ENCODE peak calls at places on chromosomes 16 and 17, in six cellular contexts. U is breast epithelium, E is SK-N-SH, Z is sigmoid colon, W is transverse colon, F is H1. T is an unnamed sample. For H3K4me1, the result is how much of the 10 kb centered on the place peaks cover.

GRCh38 chr17:64441772-64442549 is 7.0 kb upstream of the MILR1 start:
- DNase-seq in W (peak), E (no peak), F (no peak), Z (peak), U (no peak), T (no peak)

GRCh38 chr16:72349719-72350118 is 177.8 kb upstream of the PMFBP1 start:
- DNase-seq in E (no peak), W (no peak), U (no peak), Z (no peak), F (no peak), T (no peak)

GRCh38 chr16:24520983-24521382 is 18.4 kb upstream of the RBBP6 start:
- DNase-seq in F (no peak), U (no peak), W (no peak), E (no peak), Z (no peak), T (no peak)

GRCh38 chr16:49597796-49598195 is 224.2 kb downstream of the C16orf78 start:
- DNase-seq in U (no peak), F (peak), Z (no peak), E (no peak), W (no peak), T (peak)

GRCh38 chr17:57640079-57640478 is 105.0 kb downstream of the CCDC182 start:
- DNase-seq in U (no peak), E (no peak), W (no peak), F (no peak), Z (no peak), T (no peak)

GRCh38 chr17:2138318-2138717 is 83.4 kb downstream of the HIC1 start:
- DNase-seq in F (no peak), E (peak), U (no peak), Z (no peak), W (peak), T (no peak)

GRCh38 chr16:79451196-79451816 is 149.2 kb downstream of the MAF start:
- DNase-seq in E (no peak), F (no peak), Z (no peak), U (no peak), W (no peak), T (no peak)

GRCh38 chr16:57570301-57571070 is 28.0 kb downstream of the ADGRG5 start:
- DNase-seq in E (no peak), U (no peak), F (no peak), W (no peak), Z (no peak), T (no peak)

GRCh38 chr16:47774661-47775060 is 313.5 kb downstream of the PHKB start:
- DNase-seq in E (no peak), U (no peak), Z (no peak), F (peak), W (peak), T (no peak)

GRCh38 chr16:31479752-31480151 is 3.2 kb upstream of the SLC5A2 start:
- DNase-seq in W (no peak), U (no peak), F (no peak), E (no peak), Z (no peak), T (no peak)

GRCh38 chr17:5608696-5609095 is 24.4 kb upstream of the NLRP1 start:
- DNase-seq in Z (no peak), W (no peak), E (no peak), U (no peak), F (no peak), T (no peak)
- H3K4me3 ChIP-seq in Z (no peak), W (no peak), E (no peak), U (no peak), F (no peak), T (no peak)

DNA sequence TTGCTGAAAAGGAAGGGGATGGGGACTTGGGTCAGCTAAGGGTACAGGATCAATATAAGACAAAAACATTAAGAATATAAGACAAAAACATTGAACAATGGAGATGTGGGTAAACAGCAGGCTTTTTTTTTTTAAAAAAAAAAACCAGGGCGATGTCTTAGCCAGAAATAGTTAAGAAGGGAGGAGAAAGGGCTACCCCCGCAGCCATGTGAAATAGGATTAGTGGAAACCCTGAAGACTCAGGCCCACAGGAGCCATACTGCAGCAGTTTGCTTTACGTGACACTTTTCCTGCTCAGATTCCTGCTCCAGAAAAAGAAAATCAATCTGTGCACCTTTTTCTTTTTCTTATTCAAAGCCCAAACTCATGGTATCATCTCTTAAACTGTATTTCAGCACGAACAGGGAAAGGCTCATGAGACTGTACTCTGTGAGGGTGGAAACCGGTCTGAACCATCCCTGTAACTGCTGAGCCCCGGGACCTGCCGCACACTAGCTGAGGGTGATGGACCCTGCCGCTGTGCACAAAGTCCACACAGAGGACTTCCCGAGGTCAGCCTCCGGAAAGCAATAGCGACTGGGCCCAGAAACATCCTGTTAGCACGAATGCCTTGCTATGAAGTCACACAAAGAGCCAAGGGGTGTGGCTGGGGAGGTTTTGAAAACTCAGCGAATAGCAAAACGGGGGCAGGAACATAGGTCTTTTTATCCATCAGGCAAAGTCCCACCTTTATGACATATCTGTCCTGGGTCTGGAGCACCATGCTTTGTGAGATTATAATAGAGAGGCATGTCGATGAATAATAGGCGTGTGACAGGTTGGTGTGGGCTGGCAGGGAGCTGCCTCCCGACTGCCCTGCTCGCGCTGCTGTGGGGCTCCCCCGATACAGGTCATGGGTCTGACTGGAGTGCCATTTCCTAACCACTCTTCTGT is 33.2 kb downstream of the CDK5R1 start:
- DNase-seq in F (no peak), W (peak), U (no peak), Z (peak), E (peak), T (no peak)
- TF ChIP-seq POLR2AphosphoS5 in F (no peak), W (no peak), U (no peak), Z (no peak), E (no peak), T (no peak)

GRCh38 chr17:81411305-81411704 is 16.0 kb downstream of the BAHCC1 start:
- DNase-seq in F (no peak), Z (no peak), U (no peak), W (no peak), E (no peak), T (no peak)
- H3K4me1 ChIP-seq in F (under half), Z (under half), U (under half), W (under half), E (under half), T (under half)

GRCh38 chr16:2955438-2955778 is 8.7 kb upstream of the KREMEN2 start:
- DNase-seq in F (no peak), E (no peak), W (no peak), U (no peak), Z (no peak), T (no peak)
- H3K4me3 ChIP-seq in F (no peak), E (no peak), W (no peak), U (no peak), Z (no peak), T (no peak)

GRCh38 chr17:27366438-27366837 is 72.5 kb downstream of the WSB1 start:
- DNase-seq in Z (no peak), E (no peak), W (no peak), F (no peak), U (no peak), T (no peak)
- TF ChIP-seq POLR2AphosphoS5 in Z (no peak), E (no peak), W (no peak), F (no peak), U (no peak), T (no peak)

DNA sequence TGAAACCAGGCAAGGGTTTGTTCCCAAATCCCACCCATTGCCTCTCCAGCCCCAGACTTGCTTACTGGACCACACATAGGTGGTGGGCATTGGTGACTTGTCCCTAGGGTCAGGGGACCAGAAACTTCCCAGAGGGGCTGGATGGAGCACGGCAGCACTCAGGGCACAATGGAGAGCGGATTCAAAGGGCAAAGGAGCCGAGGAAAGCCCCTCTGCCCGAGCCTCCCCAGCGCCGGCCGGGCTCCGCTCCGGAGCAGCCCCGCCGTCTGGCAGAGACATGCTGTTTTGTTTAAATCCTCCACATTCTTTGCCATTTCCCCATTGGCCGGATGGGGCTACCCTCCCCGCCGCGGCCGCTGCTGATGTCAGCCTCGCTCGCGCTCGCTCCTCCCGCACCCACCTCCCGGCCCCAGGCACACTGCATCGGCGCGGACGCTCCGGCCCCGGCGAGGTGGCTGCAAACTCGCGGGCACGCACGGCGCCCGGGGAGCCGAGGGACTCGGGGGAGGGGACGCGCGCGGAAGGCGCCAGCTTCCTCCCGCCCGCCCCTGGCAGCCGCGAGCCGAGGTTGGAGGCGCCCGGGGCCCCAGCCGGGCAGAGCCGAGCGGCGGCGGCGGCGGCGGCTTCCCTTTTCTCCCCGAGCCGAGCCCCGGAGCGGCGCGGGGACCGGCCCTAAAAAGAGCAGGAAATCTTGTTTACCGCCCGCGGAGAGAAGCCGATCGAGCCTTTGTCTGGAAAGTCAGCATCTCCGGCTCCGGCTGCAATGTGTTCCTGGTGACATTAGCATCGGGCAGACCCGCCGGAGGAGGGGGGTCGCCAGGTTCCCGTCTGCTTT is at the start of gene PITPNC1:
- DNase-seq in U (peak), W (peak), Z (peak), E (peak), F (peak), T (peak)
- H3K4me1 ChIP-seq in U (under half), W (under half), Z (under half), E (under half), F (under half), T (under half)

DNA sequence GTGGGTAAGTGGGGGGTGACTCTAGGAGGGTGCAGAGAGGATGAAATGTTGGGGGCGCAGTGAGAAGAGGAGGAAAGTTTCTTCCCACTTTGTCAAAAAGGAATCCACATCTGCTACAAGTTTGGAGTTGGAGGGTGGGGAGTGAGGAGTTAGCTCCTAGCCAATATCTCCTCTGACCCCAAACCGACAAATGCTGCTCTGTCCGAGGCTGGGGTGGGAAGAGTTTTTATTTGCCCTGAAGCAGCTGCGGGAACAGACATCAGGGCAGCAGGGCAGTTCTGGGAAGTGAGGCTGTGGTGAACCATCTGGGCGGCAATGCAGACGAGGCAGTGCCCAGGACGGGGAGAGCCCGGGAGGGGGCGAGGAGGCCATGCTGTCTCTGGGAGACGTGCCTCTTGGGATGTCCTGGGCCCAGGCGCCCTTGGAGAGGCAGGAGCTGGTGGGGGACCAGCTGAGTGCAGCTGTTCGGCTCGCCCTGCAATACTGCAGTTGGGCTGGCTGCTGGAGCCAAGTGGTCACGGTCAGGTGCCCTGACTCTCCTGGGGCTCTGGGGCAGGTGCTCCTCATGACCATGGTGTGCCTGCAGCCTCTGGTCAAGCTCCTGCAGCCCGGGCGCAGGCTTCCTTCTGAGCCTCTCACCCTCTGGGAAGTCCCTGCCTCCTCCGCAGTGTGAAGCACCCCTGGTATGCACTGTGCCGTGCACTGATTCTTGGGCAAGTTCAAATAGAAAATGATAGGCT is 6.4 kb upstream of the SOCS3 start:
- DNase-seq in W (no peak), F (no peak), Z (no peak), E (no peak), U (no peak), T (no peak)
- H3K4me3 ChIP-seq in W (no peak), F (no peak), Z (no peak), E (no peak), U (no peak), T (no peak)

DNA sequence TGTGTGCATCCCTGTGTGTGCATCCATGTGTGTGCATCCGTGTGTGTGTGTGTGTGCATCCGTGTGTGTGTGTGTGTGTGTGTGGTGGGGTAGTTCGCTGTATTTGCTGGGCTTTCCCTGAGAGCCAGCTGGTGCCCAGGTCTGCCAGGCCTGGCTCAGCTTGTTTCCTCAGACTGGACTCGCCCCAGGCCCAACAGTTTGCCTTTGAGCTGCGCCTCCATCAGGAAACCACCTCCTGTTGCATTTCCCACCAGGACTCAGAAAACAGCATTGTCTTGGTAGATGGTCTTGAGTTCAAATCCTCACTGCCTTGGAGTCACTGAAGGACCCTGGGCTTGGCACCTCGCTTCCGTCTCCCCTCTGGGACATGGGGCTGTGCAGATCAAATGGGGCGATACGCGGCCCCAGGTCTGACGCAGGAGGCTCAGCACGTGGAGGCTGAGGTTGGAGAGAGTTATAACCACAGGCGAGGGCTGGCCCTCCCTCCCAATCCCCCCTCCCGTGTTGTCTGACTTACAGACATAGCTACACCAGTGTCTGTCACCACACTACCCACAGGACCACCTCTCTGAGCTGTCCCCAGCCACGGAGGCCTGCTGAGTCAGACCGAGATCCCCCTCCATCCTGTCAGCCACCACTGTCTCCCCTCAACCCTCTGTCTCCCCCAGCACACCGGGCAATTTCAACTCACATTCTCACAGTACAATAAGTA is 4.7 kb downstream of the ITGAE start:
- DNase-seq in Z (no peak), U (no peak), W (peak), F (no peak), E (no peak), T (no peak)
- TF ChIP-seq POLR2AphosphoS5 in Z (no peak), U (no peak), W (no peak), F (no peak), E (no peak), T (no peak)

DNA sequence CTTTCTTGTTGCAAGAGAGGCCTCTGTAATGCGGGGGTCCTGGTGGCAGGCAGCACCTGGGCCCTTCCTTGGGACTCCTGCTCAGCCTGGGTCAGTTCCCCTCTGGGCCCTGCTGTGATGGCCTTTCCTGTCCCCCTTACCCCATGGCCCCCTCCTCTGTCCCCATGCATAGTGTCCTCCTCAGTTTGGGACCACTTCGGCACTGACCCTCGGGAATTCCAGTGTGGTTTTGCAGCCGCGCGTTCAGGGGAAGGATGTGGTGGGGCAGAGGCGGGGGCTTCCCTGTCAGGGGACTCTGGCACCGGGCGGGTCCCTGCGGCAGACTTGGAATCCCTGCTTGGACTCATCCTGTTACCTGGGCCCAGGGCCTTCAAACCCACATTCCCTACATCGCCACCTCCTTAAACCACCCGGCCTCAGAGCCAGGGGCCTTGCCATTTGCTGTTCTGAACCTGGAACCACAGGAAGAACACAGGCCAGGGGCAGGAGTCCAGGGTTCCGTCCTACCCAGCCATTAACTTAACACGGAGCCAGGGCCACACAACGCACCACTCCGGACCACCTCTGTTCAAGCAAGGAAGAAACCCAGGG is 31.4 kb upstream of the EIF1 start:
- DNase-seq in F (no peak), Z (no peak), E (no peak), U (no peak), W (no peak), T (no peak)
- H3K4me1 ChIP-seq in F (under half), Z (under half), E (under half), U (under half), W (under half), T (half or more)

T was measured in vagina.